ENCODE peak calls at places on chromosomes 3 and 15, in eight cellular contexts. One of them, this sample, is unnamed.

GRCh38 chr3:122893282-122893681 is 98.4 kb downstream of the SLC49A4 start:
- DNase-seq in heart right ventricle: no peak
- DNase-seq in pancreas: no peak
- DNase-seq in IMR-90: no peak
- DNase-seq in sigmoid colon: no peak
- DNase-seq in fibroblast of lung: no peak
- DNase-seq in aorta: no peak
- DNase-seq in GM23248: no peak
- DNase-seq in this sample: no peak

GRCh38 chr15:27092404-27092803 is 121.4 kb downstream of the GABRG3 start:
- DNase-seq in heart right ventricle: no peak
- DNase-seq in IMR-90: no peak
- DNase-seq in aorta: no peak
- DNase-seq in pancreas: no peak
- DNase-seq in sigmoid colon: no peak
- DNase-seq in fibroblast of lung: no peak
- DNase-seq in GM23248: no peak
- DNase-seq in this sample: no peak

GRCh38 chr15:76168237-76168984 is 108.6 kb downstream of the TMEM266 start:
- DNase-seq in GM23248: peak; percentile 48
- DNase-seq in IMR-90: no peak
- DNase-seq in pancreas: no peak
- DNase-seq in fibroblast of lung: no peak
- DNase-seq in heart right ventricle: no peak
- DNase-seq in sigmoid colon: no peak
- DNase-seq in aorta: no peak
- DNase-seq in this sample: peak; percentile 33

GRCh38 chr3:60755094-60755493 is 496.2 kb downstream of the FHIT start:
- DNase-seq in sigmoid colon: no peak
- DNase-seq in IMR-90: no peak
- DNase-seq in fibroblast of lung: no peak
- DNase-seq in heart right ventricle: no peak
- DNase-seq in GM23248: peak; percentile 11
- DNase-seq in pancreas: no peak
- DNase-seq in aorta: no peak
- DNase-seq in this sample: no peak

GRCh38 chr3:100400424-100400781 is 486 bp downstream of the TOMM70 start:
- DNase-seq in fibroblast of lung: no peak
- DNase-seq in heart right ventricle: no peak
- DNase-seq in sigmoid colon: no peak
- DNase-seq in aorta: peak; percentile 47
- DNase-seq in GM23248: peak; percentile 59
- DNase-seq in IMR-90: peak; percentile 17
- DNase-seq in pancreas: no peak
- DNase-seq in this sample: peak; percentile 35

GRCh38 chr15:48336940-48337339 is 5.7 kb downstream of the DUT start:
- DNase-seq in pancreas: no peak
- DNase-seq in GM23248: peak; percentile 30
- DNase-seq in IMR-90: peak; percentile 11
- DNase-seq in sigmoid colon: no peak
- DNase-seq in fibroblast of lung: peak; percentile 12
- DNase-seq in aorta: no peak
- DNase-seq in heart right ventricle: no peak
- DNase-seq in this sample: no peak

GRCh38 chr3:50671331-50671730 is 3.4 kb upstream of the DOCK3 start:
- DNase-seq in aorta: no peak
- DNase-seq in pancreas: no peak
- DNase-seq in IMR-90: peak; percentile 74
- DNase-seq in GM23248: peak; percentile 98
- DNase-seq in fibroblast of lung: peak; percentile 58
- DNase-seq in sigmoid colon: no peak
- DNase-seq in heart right ventricle: no peak
- DNase-seq in this sample: peak; percentile 86

GRCh38 chr3:29693863-29694262 is 413.0 kb downstream of the RBMS3 start:
- DNase-seq in IMR-90: peak; percentile 87
- DNase-seq in pancreas: no peak
- DNase-seq in GM23248: peak; percentile 79
- DNase-seq in sigmoid colon: no peak
- DNase-seq in heart right ventricle: no peak
- DNase-seq in aorta: no peak
- DNase-seq in fibroblast of lung: peak; percentile 81
- DNase-seq in this sample: peak; percentile 74

GRCh38 chr15:58546066-58546591 is 114.3 kb downstream of the LIPC start:
- DNase-seq in IMR-90: no peak
- DNase-seq in fibroblast of lung: no peak
- DNase-seq in heart right ventricle: peak; percentile 38
- DNase-seq in GM23248: no peak
- DNase-seq in pancreas: no peak
- DNase-seq in sigmoid colon: no peak
- DNase-seq in aorta: no peak
- DNase-seq in this sample: no peak

GRCh38 chr3:163382183-163382582 is 1696.1 kb downstream of the SI start:
- DNase-seq in sigmoid colon: no peak
- DNase-seq in IMR-90: no peak
- DNase-seq in GM23248: no peak
- DNase-seq in pancreas: no peak
- DNase-seq in heart right ventricle: no peak
- DNase-seq in fibroblast of lung: no peak
- DNase-seq in aorta: no peak
- DNase-seq in this sample: no peak

GRCh38 chr15:79977431-79977940 is 6.5 kb upstream of the BCL2A1 start:
- DNase-seq in heart right ventricle: no peak
- DNase-seq in fibroblast of lung: no peak
- DNase-seq in aorta: peak; percentile 67
- DNase-seq in GM23248: peak; percentile 31
- DNase-seq in pancreas: no peak
- DNase-seq in sigmoid colon: no peak
- DNase-seq in IMR-90: peak; percentile 33
- DNase-seq in this sample: peak; percentile 18

GRCh38 chr3:57382933-57383332 is 90.4 kb upstream of the ASB14 start:
- DNase-seq in heart right ventricle: no peak
- DNase-seq in pancreas: no peak
- DNase-seq in GM23248: peak; percentile 60
- DNase-seq in IMR-90: peak; percentile 5
- DNase-seq in aorta: no peak
- DNase-seq in fibroblast of lung: no peak
- DNase-seq in sigmoid colon: no peak
- DNase-seq in this sample: no peak

GRCh38 chr3:160129459-160130061 is 95.7 kb upstream of the C3orf80 start:
- DNase-seq in pancreas: no peak
- DNase-seq in aorta: no peak
- DNase-seq in GM23248: peak; percentile 96
- DNase-seq in fibroblast of lung: peak; percentile 93
- DNase-seq in sigmoid colon: no peak
- DNase-seq in heart right ventricle: no peak
- DNase-seq in IMR-90: peak; percentile 97
- DNase-seq in this sample: peak; percentile 68

GRCh38 chr15:57061696-57062095 is 143.3 kb downstream of the TCF12 start:
- DNase-seq in GM23248: peak; percentile 53
- DNase-seq in aorta: no peak
- DNase-seq in IMR-90: peak; percentile 27
- DNase-seq in pancreas: no peak
- DNase-seq in sigmoid colon: no peak
- DNase-seq in fibroblast of lung: no peak
- DNase-seq in heart right ventricle: no peak
- DNase-seq in this sample: no peak

GRCh38 chr15:36831125-36831914 is 251.9 kb downstream of the CDIN1 start:
- DNase-seq in sigmoid colon: no peak
- DNase-seq in heart right ventricle: no peak
- DNase-seq in GM23248: peak; percentile 95
- DNase-seq in IMR-90: peak; percentile 97
- DNase-seq in pancreas: no peak
- DNase-seq in fibroblast of lung: peak; percentile 39
- DNase-seq in aorta: no peak
- DNase-seq in this sample: peak; percentile 39

GRCh38 chr3:57436195-57436761 is 107.9 kb downstream of the DNAH12 start:
- DNase-seq in GM23248: no peak
- DNase-seq in heart right ventricle: no peak
- DNase-seq in sigmoid colon: no peak
- DNase-seq in pancreas: no peak
- DNase-seq in IMR-90: no peak
- DNase-seq in fibroblast of lung: no peak
- DNase-seq in aorta: no peak
- DNase-seq in this sample: no peak

GRCh38 chr3:14253022-14253761 is 74.6 kb downstream of the LSM3 start:
- DNase-seq in sigmoid colon: no peak
- DNase-seq in IMR-90: peak; percentile 41
- DNase-seq in aorta: no peak
- DNase-seq in heart right ventricle: no peak
- DNase-seq in pancreas: no peak
- DNase-seq in GM23248: peak; percentile 79
- DNase-seq in fibroblast of lung: no peak
- DNase-seq in this sample: peak; percentile 8

GRCh38 chr3:51997935-51998596 is 2.4 kb upstream of the RPL29 start:
- DNase-seq in sigmoid colon: no peak
- DNase-seq in pancreas: no peak
- DNase-seq in GM23248: no peak
- DNase-seq in heart right ventricle: no peak
- DNase-seq in fibroblast of lung: no peak
- DNase-seq in IMR-90: no peak
- DNase-seq in aorta: no peak
- DNase-seq in this sample: no peak

GRCh38 chr3:42698911-42699230 is 3.7 kb downstream of the HHATL start:
- DNase-seq in fibroblast of lung: no peak
- DNase-seq in aorta: peak; percentile 35
- DNase-seq in IMR-90: no peak
- DNase-seq in GM23248: no peak
- DNase-seq in sigmoid colon: no peak
- DNase-seq in heart right ventricle: no peak
- DNase-seq in pancreas: no peak
- DNase-seq in this sample: no peak

GRCh38 chr3:153319691-153320552 is 157.9 kb downstream of the RAP2B start:
- DNase-seq in GM23248: no peak
- DNase-seq in sigmoid colon: no peak
- DNase-seq in pancreas: no peak
- DNase-seq in heart right ventricle: no peak
- DNase-seq in aorta: no peak
- DNase-seq in IMR-90: no peak
- DNase-seq in fibroblast of lung: no peak
- DNase-seq in this sample: no peak

GRCh38 chr3:6994081-6994668 is 133.3 kb downstream of the GRM7 start:
- DNase-seq in GM23248: no peak
- DNase-seq in IMR-90: no peak
- DNase-seq in heart right ventricle: no peak
- DNase-seq in pancreas: no peak
- DNase-seq in fibroblast of lung: no peak
- DNase-seq in sigmoid colon: no peak
- DNase-seq in aorta: no peak
- DNase-seq in this sample: no peak

GRCh38 chr15:57218826-57219576 is 157.3 kb upstream of the CGNL1 start:
- DNase-seq in GM23248: peak; percentile 80
- DNase-seq in sigmoid colon: no peak
- DNase-seq in pancreas: no peak
- DNase-seq in fibroblast of lung: peak; percentile 96
- DNase-seq in heart right ventricle: no peak
- DNase-seq in IMR-90: peak; percentile 96
- DNase-seq in aorta: no peak
- DNase-seq in this sample: peak; percentile 44

GRCh38 chr3:17544632-17545031 is 197.8 kb downstream of the TBC1D5 start:
- DNase-seq in pancreas: no peak
- DNase-seq in IMR-90: peak; percentile 1
- DNase-seq in sigmoid colon: no peak
- DNase-seq in GM23248: peak; percentile 48
- DNase-seq in aorta: no peak
- DNase-seq in fibroblast of lung: peak; percentile 9
- DNase-seq in heart right ventricle: no peak
- DNase-seq in this sample: no peak

GRCh38 chr15:68704496-68705021 is 116.1 kb downstream of the ANP32A start:
- DNase-seq in sigmoid colon: no peak
- DNase-seq in heart right ventricle: no peak
- DNase-seq in IMR-90: peak; percentile 20
- DNase-seq in fibroblast of lung: peak; percentile 27
- DNase-seq in aorta: no peak
- DNase-seq in GM23248: peak; percentile 14
- DNase-seq in pancreas: no peak
- DNase-seq in this sample: peak; percentile 18

GRCh38 chr3:67526246-67526645 is 128.2 kb downstream of the SUCLG2 start:
- DNase-seq in GM23248: peak; percentile 85
- DNase-seq in IMR-90: peak; percentile 91
- DNase-seq in pancreas: no peak
- DNase-seq in aorta: no peak
- DNase-seq in heart right ventricle: no peak
- DNase-seq in fibroblast of lung: peak; percentile 89
- DNase-seq in sigmoid colon: no peak
- DNase-seq in this sample: peak; percentile 41

GRCh38 chr3:161508852-161509477 is 12.4 kb downstream of the OTOL1 start:
- DNase-seq in fibroblast of lung: peak; percentile 8
- DNase-seq in IMR-90: no peak
- DNase-seq in pancreas: no peak
- DNase-seq in aorta: no peak
- DNase-seq in sigmoid colon: no peak
- DNase-seq in GM23248: peak; percentile 17
- DNase-seq in heart right ventricle: no peak
- DNase-seq in this sample: no peak

GRCh38 chr3:107206141-107206540 is 171.1 kb upstream of the CCDC54 start:
- DNase-seq in pancreas: no peak
- DNase-seq in fibroblast of lung: peak; percentile 83
- DNase-seq in IMR-90: peak; percentile 59
- DNase-seq in heart right ventricle: no peak
- DNase-seq in sigmoid colon: no peak
- DNase-seq in GM23248: peak; percentile 69
- DNase-seq in aorta: no peak
- DNase-seq in this sample: peak; percentile 5

GRCh38 chr15:90529008-90529368 is 735 bp upstream of the CRTC3 start:
- DNase-seq in IMR-90: no peak
- DNase-seq in aorta: peak; percentile 40
- DNase-seq in GM23248: no peak
- DNase-seq in sigmoid colon: no peak
- DNase-seq in heart right ventricle: no peak
- DNase-seq in pancreas: no peak
- DNase-seq in fibroblast of lung: no peak
- DNase-seq in this sample: no peak
- H3K4me3 ChIP-seq in IMR-90: peak overlapping the region; percentile 92
- H3K4me3 ChIP-seq in aorta: no peak overlapping the region
- H3K4me3 ChIP-seq in GM23248: peak overlapping the region; percentile 99
- H3K4me3 ChIP-seq in sigmoid colon: peak overlapping the region; percentile 73
- H3K4me3 ChIP-seq in heart right ventricle: peak overlapping the region; percentile 53
- H3K4me3 ChIP-seq in pancreas: peak overlapping the region; percentile 78
- H3K4me3 ChIP-seq in fibroblast of lung: no peak overlapping the region
- H3K4me3 ChIP-seq in this sample: peak overlapping the region; percentile 79

GRCh38 chr15:21269121-21269520 is 171.2 kb downstream of the POTEB3 start:
- DNase-seq in IMR-90: no peak
- DNase-seq in fibroblast of lung: no peak
- DNase-seq in sigmoid colon: no peak
- DNase-seq in heart right ventricle: no peak
- DNase-seq in pancreas: no peak
- DNase-seq in aorta: peak; percentile 41
- DNase-seq in GM23248: no peak
- DNase-seq in this sample: no peak
- H3K9me3 ChIP-seq in IMR-90: peaks cover 13% of the 10 kb centered on the region
- H3K9me3 ChIP-seq in fibroblast of lung: no peaks in the 10 kb centered on the region
- H3K9me3 ChIP-seq in sigmoid colon: no peaks in the 10 kb centered on the region
- H3K9me3 ChIP-seq in heart right ventricle: no peaks in the 10 kb centered on the region
- H3K9me3 ChIP-seq in pancreas: no peaks in the 10 kb centered on the region
- H3K9me3 ChIP-seq in aorta: no peaks in the 10 kb centered on the region
- H3K9me3 ChIP-seq in GM23248: no peaks in the 10 kb centered on the region
- H3K9me3 ChIP-seq in this sample: no peaks in the 10 kb centered on the region

GRCh38 chr3:111669926-111670630 is 74.9 kb upstream of the ZBED2 start:
- DNase-seq in heart right ventricle: no peak
- DNase-seq in pancreas: no peak
- DNase-seq in sigmoid colon: no peak
- DNase-seq in aorta: no peak
- DNase-seq in IMR-90: peak; percentile 76
- DNase-seq in fibroblast of lung: peak; percentile 27
- DNase-seq in GM23248: peak; percentile 60
- DNase-seq in this sample: peak; percentile 30
- H3K4me3 ChIP-seq in heart right ventricle: no peak overlapping the region
- H3K4me3 ChIP-seq in pancreas: no peak overlapping the region
- H3K4me3 ChIP-seq in sigmoid colon: no peak overlapping the region
- H3K4me3 ChIP-seq in aorta: no peak overlapping the region
- H3K4me3 ChIP-seq in IMR-90: no peak overlapping the region
- H3K4me3 ChIP-seq in fibroblast of lung: no peak overlapping the region
- H3K4me3 ChIP-seq in GM23248: no peak overlapping the region
- H3K4me3 ChIP-seq in this sample: no peak overlapping the region

GRCh38 chr15:100022426-100022825 is 289.2 kb upstream of the LYSMD4 start:
- DNase-seq in IMR-90: no peak
- DNase-seq in GM23248: no peak
- DNase-seq in heart right ventricle: no peak
- DNase-seq in fibroblast of lung: no peak
- DNase-seq in pancreas: no peak
- DNase-seq in aorta: no peak
- DNase-seq in sigmoid colon: no peak
- DNase-seq in this sample: no peak
- H3K9me3 ChIP-seq in IMR-90: peaks cover 9% of the 10 kb centered on the region
- H3K9me3 ChIP-seq in GM23248: no peaks in the 10 kb centered on the region
- H3K9me3 ChIP-seq in heart right ventricle: peaks cover 8% of the 10 kb centered on the region
- H3K9me3 ChIP-seq in fibroblast of lung: no peaks in the 10 kb centered on the region
- H3K9me3 ChIP-seq in pancreas: no peaks in the 10 kb centered on the region
- H3K9me3 ChIP-seq in aorta: no peaks in the 10 kb centered on the region
- H3K9me3 ChIP-seq in sigmoid colon: no peaks in the 10 kb centered on the region
- H3K9me3 ChIP-seq in this sample: peaks cover 3% of the 10 kb centered on the region

This sample was measured in MG63.